ENCODE peak calls at places on chromosomes 4 and X, in seven cellular contexts. One of them, this sample, is unnamed.

GRCh38 chrX:115564243-115564642 is 3.3 kb downstream of the PLS3 start:
- DNase-seq in right atrium auricular region: no peak
- DNase-seq in lower lobe of right lung: no peak
- DNase-seq in Karpas-422: no peak
- DNase-seq in GM12878: no peak
- DNase-seq in H9: no peak
- DNase-seq in SJSA1: no peak
- DNase-seq in this sample: no peak

GRCh38 chrX:119880552-119881437 is 9.2 kb downstream of the NDUFA1 start:
- DNase-seq in lower lobe of right lung: no peak
- DNase-seq in H9: peak; percentile 46
- DNase-seq in right atrium auricular region: no peak
- DNase-seq in GM12878: peak; percentile 35
- DNase-seq in Karpas-422: peak; percentile 84
- DNase-seq in SJSA1: peak; percentile 41
- DNase-seq in this sample: peak; percentile 36

GRCh38 chr4:106628616-106629606 is 260.3 kb upstream of the GIMD1 start:
- DNase-seq in Karpas-422: no peak
- DNase-seq in GM12878: no peak
- DNase-seq in SJSA1: no peak
- DNase-seq in H9: no peak
- DNase-seq in right atrium auricular region: no peak
- DNase-seq in lower lobe of right lung: no peak
- DNase-seq in this sample: no peak

GRCh38 chr4:70994387-70995099 is 1.1 kb downstream of the DCK start:
- DNase-seq in right atrium auricular region: no peak
- DNase-seq in SJSA1: no peak
- DNase-seq in H9: no peak
- DNase-seq in Karpas-422: peak; percentile 93
- DNase-seq in lower lobe of right lung: no peak
- DNase-seq in GM12878: no peak
- DNase-seq in this sample: no peak

GRCh38 chrX:22134681-22135080 is 102.6 kb downstream of the PHEX start:
- DNase-seq in Karpas-422: no peak
- DNase-seq in lower lobe of right lung: no peak
- DNase-seq in right atrium auricular region: no peak
- DNase-seq in SJSA1: peak; percentile 59
- DNase-seq in GM12878: no peak
- DNase-seq in H9: no peak
- DNase-seq in this sample: peak; percentile 77

GRCh38 chrX:1468250-1468772 is 15.6 kb upstream of the ASMTL start:
- DNase-seq in H9: peak; percentile 25
- DNase-seq in SJSA1: peak; percentile 88
- DNase-seq in right atrium auricular region: peak; percentile 57
- DNase-seq in GM12878: peak; percentile 83
- DNase-seq in lower lobe of right lung: no peak
- DNase-seq in Karpas-422: peak; percentile 96
- DNase-seq in this sample: no peak

GRCh38 chrX:3520987-3521875 is 174.8 kb upstream of the MXRA5 start:
- DNase-seq in H9: no peak
- DNase-seq in lower lobe of right lung: no peak
- DNase-seq in GM12878: no peak
- DNase-seq in SJSA1: no peak
- DNase-seq in right atrium auricular region: no peak
- DNase-seq in Karpas-422: no peak
- DNase-seq in this sample: no peak

GRCh38 chr4:118867311-118868067 is 21.2 kb upstream of the SYNPO2 start:
- DNase-seq in right atrium auricular region: no peak
- DNase-seq in H9: no peak
- DNase-seq in SJSA1: no peak
- DNase-seq in GM12878: no peak
- DNase-seq in Karpas-422: no peak
- DNase-seq in lower lobe of right lung: no peak
- DNase-seq in this sample: no peak

GRCh38 chr4:169774466-169775445 is 17.0 kb upstream of the HPF1 start:
- DNase-seq in lower lobe of right lung: no peak
- DNase-seq in SJSA1: no peak
- DNase-seq in GM12878: no peak
- DNase-seq in right atrium auricular region: no peak
- DNase-seq in Karpas-422: no peak
- DNase-seq in H9: peak; percentile 69
- DNase-seq in this sample: no peak

GRCh38 chrX:39440734-39441305 is 639.6 kb downstream of the MID1IP1 start:
- DNase-seq in GM12878: no peak
- DNase-seq in H9: no peak
- DNase-seq in Karpas-422: no peak
- DNase-seq in lower lobe of right lung: no peak
- DNase-seq in right atrium auricular region: no peak
- DNase-seq in SJSA1: no peak
- DNase-seq in this sample: no peak

GRCh38 chrX:53430231-53430630 is 3.9 kb downstream of the HSD17B10 start:
- DNase-seq in H9: no peak
- DNase-seq in GM12878: no peak
- DNase-seq in lower lobe of right lung: no peak
- DNase-seq in SJSA1: no peak
- DNase-seq in right atrium auricular region: no peak
- DNase-seq in Karpas-422: no peak
- DNase-seq in this sample: no peak

GRCh38 chr4:131499139-131499873 is 1649.8 kb upstream of the PCDH10 start:
- DNase-seq in SJSA1: no peak
- DNase-seq in lower lobe of right lung: no peak
- DNase-seq in right atrium auricular region: no peak
- DNase-seq in H9: no peak
- DNase-seq in GM12878: no peak
- DNase-seq in Karpas-422: no peak
- DNase-seq in this sample: no peak

GRCh38 chr4:98506462-98507132 is 151.8 kb downstream of the TSPAN5 start:
- DNase-seq in lower lobe of right lung: no peak
- DNase-seq in Karpas-422: peak; percentile 56
- DNase-seq in H9: peak; percentile 55
- DNase-seq in GM12878: no peak
- DNase-seq in SJSA1: no peak
- DNase-seq in right atrium auricular region: no peak
- DNase-seq in this sample: no peak

GRCh38 chr4:106305435-106306055 is 10.5 kb downstream of the TBCK start:
- DNase-seq in GM12878: no peak
- DNase-seq in SJSA1: no peak
- DNase-seq in H9: no peak
- DNase-seq in right atrium auricular region: no peak
- DNase-seq in Karpas-422: no peak
- DNase-seq in lower lobe of right lung: no peak
- DNase-seq in this sample: no peak

GRCh38 chr4:148776944-148777343 is 334.7 kb upstream of the NR3C2 start:
- DNase-seq in lower lobe of right lung: no peak
- DNase-seq in right atrium auricular region: no peak
- DNase-seq in SJSA1: no peak
- DNase-seq in GM12878: no peak
- DNase-seq in Karpas-422: no peak
- DNase-seq in H9: no peak
- DNase-seq in this sample: no peak

GRCh38 chrX:30955687-30956086 is 66.6 kb upstream of the TAB3 start:
- DNase-seq in lower lobe of right lung: no peak
- DNase-seq in Karpas-422: no peak
- DNase-seq in H9: no peak
- DNase-seq in GM12878: no peak
- DNase-seq in right atrium auricular region: no peak
- DNase-seq in SJSA1: no peak
- DNase-seq in this sample: no peak

GRCh38 chr4:110793381-110793801 is 170.5 kb upstream of the PITX2 start:
- DNase-seq in H9: no peak
- DNase-seq in Karpas-422: no peak
- DNase-seq in SJSA1: peak; percentile 44
- DNase-seq in right atrium auricular region: no peak
- DNase-seq in GM12878: no peak
- DNase-seq in lower lobe of right lung: no peak
- DNase-seq in this sample: no peak

GRCh38 chrX:153499876-153500275 is 5.1 kb downstream of the BGN start:
- DNase-seq in Karpas-422: no peak
- DNase-seq in right atrium auricular region: no peak
- DNase-seq in SJSA1: no peak
- DNase-seq in GM12878: no peak
- DNase-seq in lower lobe of right lung: no peak
- DNase-seq in H9: no peak
- DNase-seq in this sample: peak; percentile 41

GRCh38 chr4:66625480-66625879 is 919.8 kb downstream of the CENPC start:
- DNase-seq in Karpas-422: no peak
- DNase-seq in H9: no peak
- DNase-seq in right atrium auricular region: no peak
- DNase-seq in lower lobe of right lung: no peak
- DNase-seq in SJSA1: no peak
- DNase-seq in GM12878: no peak
- DNase-seq in this sample: no peak

GRCh38 chr4:37946503-37947179 is 13.6 kb upstream of the PTTG2 start:
- DNase-seq in SJSA1: no peak
- DNase-seq in right atrium auricular region: no peak
- DNase-seq in H9: no peak
- DNase-seq in Karpas-422: no peak
- DNase-seq in GM12878: no peak
- DNase-seq in lower lobe of right lung: peak; percentile 79
- DNase-seq in this sample: no peak

GRCh38 chrX:153181822-153182221 is 2.7 kb downstream of the MAGEA1 start:
- DNase-seq in Karpas-422: no peak
- DNase-seq in lower lobe of right lung: no peak
- DNase-seq in right atrium auricular region: no peak
- DNase-seq in H9: no peak
- DNase-seq in GM12878: no peak
- DNase-seq in SJSA1: no peak
- DNase-seq in this sample: no peak

GRCh38 chrX:136879001-136879667 is 1.4 kb downstream of the RBMX start:
- DNase-seq in GM12878: no peak
- DNase-seq in Karpas-422: peak; percentile 53
- DNase-seq in right atrium auricular region: no peak
- DNase-seq in lower lobe of right lung: no peak
- DNase-seq in SJSA1: no peak
- DNase-seq in H9: no peak
- DNase-seq in this sample: no peak

GRCh38 chr4:2302387-2303119 is 40.6 kb upstream of the MXD4 start:
- DNase-seq in Karpas-422: no peak
- DNase-seq in SJSA1: no peak
- DNase-seq in right atrium auricular region: no peak
- DNase-seq in lower lobe of right lung: no peak
- DNase-seq in GM12878: no peak
- DNase-seq in H9: no peak
- DNase-seq in this sample: no peak

GRCh38 chr4:6198768-6199343 is 1.5 kb downstream of the JAKMIP1 start:
- DNase-seq in Karpas-422: no peak
- DNase-seq in lower lobe of right lung: no peak
- DNase-seq in right atrium auricular region: no peak
- DNase-seq in SJSA1: no peak
- DNase-seq in H9: peak; percentile 92
- DNase-seq in GM12878: no peak
- DNase-seq in this sample: peak; percentile 60

GRCh38 chr4:4771160-4771559 is 88.3 kb upstream of the MSX1 start:
- DNase-seq in H9: no peak
- DNase-seq in Karpas-422: no peak
- DNase-seq in right atrium auricular region: no peak
- DNase-seq in SJSA1: no peak
- DNase-seq in lower lobe of right lung: no peak
- DNase-seq in GM12878: no peak
- DNase-seq in this sample: no peak

DNA sequence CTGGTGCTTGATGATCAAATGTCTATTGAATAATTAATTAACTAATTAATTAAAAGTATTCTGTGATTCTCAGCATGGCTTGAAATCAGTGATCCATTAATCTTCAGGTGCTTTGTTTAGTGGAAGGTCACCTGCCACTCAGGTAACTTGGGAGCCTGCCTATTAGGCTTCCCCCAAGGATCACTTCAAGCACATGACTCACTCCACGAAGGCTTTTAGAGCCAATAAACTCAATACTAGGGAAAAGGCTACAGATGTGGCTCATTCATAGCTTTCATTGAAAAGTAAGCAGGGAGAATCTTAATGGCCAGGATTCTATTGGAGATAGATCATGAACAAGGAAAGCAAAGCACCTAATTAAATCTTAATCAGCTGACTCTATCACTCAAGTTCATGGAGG is 21.3 kb downstream of the AREG start:
- DNase-seq in right atrium auricular region: no peak
- DNase-seq in SJSA1: no peak
- DNase-seq in lower lobe of right lung: no peak
- DNase-seq in H9: no peak
- DNase-seq in Karpas-422: no peak
- DNase-seq in GM12878: no peak
- DNase-seq in this sample: no peak
- H3K9me3 ChIP-seq in right atrium auricular region: no peaks in the 10 kb centered on the region
- H3K9me3 ChIP-seq in SJSA1: no peaks in the 10 kb centered on the region
- H3K9me3 ChIP-seq in lower lobe of right lung: peaks cover under 1% of the 10 kb centered on the region
- H3K9me3 ChIP-seq in H9: no peaks in the 10 kb centered on the region
- H3K9me3 ChIP-seq in Karpas-422: no peaks in the 10 kb centered on the region
- H3K9me3 ChIP-seq in GM12878: no peaks in the 10 kb centered on the region
- H3K9me3 ChIP-seq in this sample: no peaks in the 10 kb centered on the region

GRCh38 chrX:135287266-135287823 is 21.9 kb upstream of the ETDC start:
- DNase-seq in right atrium auricular region: no peak
- DNase-seq in SJSA1: no peak
- DNase-seq in Karpas-422: no peak
- DNase-seq in H9: no peak
- DNase-seq in lower lobe of right lung: no peak
- DNase-seq in GM12878: no peak
- DNase-seq in this sample: no peak
- H3K9me3 ChIP-seq in right atrium auricular region: peaks cover 10% of the 10 kb centered on the region
- H3K9me3 ChIP-seq in SJSA1: peaks cover 2% of the 10 kb centered on the region
- H3K9me3 ChIP-seq in Karpas-422: peaks cover 40% of the 10 kb centered on the region
- H3K9me3 ChIP-seq in H9: peaks cover 68% of the 10 kb centered on the region
- H3K9me3 ChIP-seq in lower lobe of right lung: peaks cover 49% of the 10 kb centered on the region
- H3K9me3 ChIP-seq in GM12878: peaks cover 12% of the 10 kb centered on the region
- H3K9me3 ChIP-seq in this sample: no peaks in the 10 kb centered on the region

GRCh38 chrX:44842555-44843317 is 1.1 kb upstream of the DUSP21 start:
- DNase-seq in H9: no peak
- DNase-seq in GM12878: no peak
- DNase-seq in SJSA1: no peak
- DNase-seq in Karpas-422: no peak
- DNase-seq in right atrium auricular region: no peak
- DNase-seq in lower lobe of right lung: no peak
- DNase-seq in this sample: no peak
- H3K9me3 ChIP-seq in H9: peaks cover 42% of the 10 kb centered on the region
- H3K9me3 ChIP-seq in GM12878: no peaks in the 10 kb centered on the region
- H3K9me3 ChIP-seq in SJSA1: no peaks in the 10 kb centered on the region
- H3K9me3 ChIP-seq in Karpas-422: no peaks in the 10 kb centered on the region
- H3K9me3 ChIP-seq in right atrium auricular region: no peaks in the 10 kb centered on the region
- H3K9me3 ChIP-seq in lower lobe of right lung: no peaks in the 10 kb centered on the region
- H3K9me3 ChIP-seq in this sample: no peaks in the 10 kb centered on the region

GRCh38 chr4:63348735-63349673 is 1060.2 kb downstream of the TECRL start:
- DNase-seq in GM12878: no peak
- DNase-seq in Karpas-422: no peak
- DNase-seq in H9: no peak
- DNase-seq in lower lobe of right lung: peak; percentile 35
- DNase-seq in right atrium auricular region: no peak
- DNase-seq in SJSA1: peak; percentile 36
- DNase-seq in this sample: no peak

DNA sequence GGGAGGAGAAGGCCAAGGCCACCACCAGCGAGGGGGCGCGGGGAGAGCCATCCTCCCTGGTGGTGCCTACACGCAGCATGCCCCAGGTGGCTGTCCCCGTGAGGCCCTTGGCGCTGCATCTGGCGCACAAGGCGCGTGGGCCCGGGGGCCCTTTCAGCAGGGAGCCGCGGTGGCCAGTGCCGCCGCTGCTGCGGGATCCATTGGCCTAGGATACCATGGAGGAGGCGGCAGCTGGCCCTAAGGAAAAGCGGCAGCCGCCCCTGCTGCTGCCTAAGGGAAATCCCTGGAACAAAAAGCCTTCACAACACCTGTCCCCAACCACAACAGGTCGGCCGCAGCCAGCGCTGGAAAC is 1059.6 kb downstream of the TECRL start:
- DNase-seq in lower lobe of right lung: peak; percentile 34
- DNase-seq in H9: no peak
- DNase-seq in SJSA1: no peak
- DNase-seq in right atrium auricular region: no peak
- DNase-seq in GM12878: no peak
- DNase-seq in Karpas-422: no peak
- DNase-seq in this sample: no peak
- H3K9me3 ChIP-seq in lower lobe of right lung: peaks cover 16% of the 10 kb centered on the region
- H3K9me3 ChIP-seq in H9: peaks cover 24% of the 10 kb centered on the region
- H3K9me3 ChIP-seq in SJSA1: peaks cover 13% of the 10 kb centered on the region
- H3K9me3 ChIP-seq in right atrium auricular region: no peaks in the 10 kb centered on the region
- H3K9me3 ChIP-seq in GM12878: no peaks in the 10 kb centered on the region
- H3K9me3 ChIP-seq in Karpas-422: peaks cover 27% of the 10 kb centered on the region
- H3K9me3 ChIP-seq in this sample: peaks cover 9% of the 10 kb centered on the region

This sample was measured in BE2C.